ENCODE peak calls at places on chromosome 20, in five cellular contexts. C, H, D, M and V are unnamed samples.

GRCh38 chr20:7362601-7363000 is 577.7 kb downstream of the HAO1 start:
- DNase-seq in C (no peak), H (no peak), D (no peak), M (no peak), V (no peak)

GRCh38 chr20:32230707-32231106 is 23.0 kb downstream of the POFUT1 start:
- DNase-seq in C (no peak), H (no peak), D (no peak), M (no peak), V (no peak)

GRCh38 chr20:9059931-9060330 is 9.0 kb upstream of the PLCB4 start:
- DNase-seq in C (no peak), H (no peak), D (no peak), M (peak; percentile 64), V (no peak)

GRCh38 chr20:46546293-46546692 is 4.2 kb downstream of the OCSTAMP start:
- DNase-seq in C (no peak), H (no peak), D (no peak), M (no peak), V (no peak)

GRCh38 chr20:41456341-41456740 is 89.7 kb upstream of the EMILIN3 start:
- DNase-seq in C (no peak), H (no peak), D (no peak), M (no peak), V (no peak)

GRCh38 chr20:58294497-58295455 is 14.7 kb upstream of the RAB22A start:
- DNase-seq in C (no peak), H (no peak), D (peak; percentile 16), M (no peak), V (no peak)

GRCh38 chr20:61874421-61875068 is 191.1 kb downstream of the TAF4 start:
- DNase-seq in C (no peak), H (no peak), D (peak; percentile 78), M (peak; percentile 75), V (no peak)

GRCh38 chr20:41248371-41249024 is 69.0 kb downstream of the ZHX3 start:
- DNase-seq in C (no peak), H (no peak), D (no peak), M (peak; percentile 31), V (no peak)

GRCh38 chr20:62537649-62538292 is 62.0 kb upstream of the GATA5 start:
- DNase-seq in C (no peak), H (no peak), D (peak; percentile 64), M (no peak), V (no peak)

GRCh38 chr20:10077081-10077471 is 42.3 kb downstream of the ANKEF1 start:
- DNase-seq in C (no peak), H (no peak), D (peak; percentile 85), M (no peak), V (no peak)

GRCh38 chr20:23190557-23190956 is 104.4 kb upstream of the CD93 start:
- DNase-seq in C (no peak), H (no peak), D (no peak), M (no peak), V (no peak)

GRCh38 chr20:13231031-13231752 is 10.1 kb downstream of the ISM1 start:
- DNase-seq in C (no peak), H (no peak), D (peak; percentile 60), M (peak; percentile 57), V (no peak)

GRCh38 chr20:44247676-44248419 is 740 bp downstream of the GDAP1L1 start:
- DNase-seq in C (no peak), H (no peak), D (peak; percentile 93), M (no peak), V (no peak)

GRCh38 chr20:59628171-59628570 is 23.8 kb downstream of the PHACTR3 start:
- DNase-seq in C (no peak), H (no peak), D (no peak), M (no peak), V (no peak)

GRCh38 chr20:10260316-10260715 is 41.7 kb downstream of the SNAP25 start:
- DNase-seq in C (no peak), H (no peak), D (peak; percentile 27), M (no peak), V (no peak)

GRCh38 chr20:35801865-35802264 is 30.1 kb downstream of the PHF20 start:
- DNase-seq in C (no peak), H (no peak), D (no peak), M (no peak), V (no peak)

GRCh38 chr20:56359212-56360132 is 698 bp downstream of the FAM210B start:
- DNase-seq in C (peak; percentile 19), H (no peak), D (peak; percentile 54), M (peak; percentile 78), V (no peak)

GRCh38 chr20:21684671-21685070 is 20.8 kb upstream of the PAX1 start:
- DNase-seq in C (no peak), H (no peak), D (peak; percentile 63), M (no peak), V (no peak)

GRCh38 chr20:41293269-41294037 is 24.1 kb downstream of the ZHX3 start:
- DNase-seq in C (no peak), H (no peak), D (no peak), M (no peak), V (no peak)

GRCh38 chr20:24787621-24788020 is 161.4 kb upstream of the CST7 start:
- DNase-seq in C (no peak), H (no peak), D (no peak), M (no peak), V (no peak)

GRCh38 chr20:40754372-40754943 is 65.4 kb upstream of the MAFB start:
- DNase-seq in C (no peak), H (no peak), D (no peak), M (no peak), V (no peak)

GRCh38 chr20:36856691-36857635 is 19.0 kb upstream of the TLDC2 start:
- DNase-seq in C (no peak), H (no peak), D (no peak), M (peak; percentile 32), V (no peak)

GRCh38 chr20:63238491-63239126 is 2.9 kb downstream of the BIRC7 start:
- DNase-seq in C (no peak), H (no peak), D (no peak), M (no peak), V (no peak)

GRCh38 chr20:58669287-58670006 is 18.4 kb downstream of the STX16 start:
- DNase-seq in C (no peak), H (no peak), D (peak; percentile 94), M (no peak), V (no peak)

GRCh38 chr20:63544958-63545516 is 2.5 kb downstream of the SRMS start:
- DNase-seq in C (no peak), H (no peak), D (no peak), M (peak; percentile 97), V (no peak)

GRCh38 chr20:61764471-61765020 is 301.1 kb downstream of the TAF4 start:
- DNase-seq in C (no peak), H (no peak), D (no peak), M (no peak), V (no peak)

GRCh38 chr20:20084296-20084752 is 32.0 kb downstream of the CFAP61 start:
- DNase-seq in C (no peak), H (no peak), D (no peak), M (no peak), V (no peak)

GRCh38 chr20:57656252-57656820 is 36.1 kb upstream of the ZBP1 start:
- DNase-seq in C (peak; percentile 4), H (no peak), D (no peak), M (no peak), V (no peak)

GRCh38 chr20:45968081-45968671 is 3.8 kb downstream of the ZNF335 start:
- DNase-seq in C (no peak), H (no peak), D (no peak), M (no peak), V (no peak)

GRCh38 chr20:58651823-58652605 is 931 bp downstream of the STX16 start:
- DNase-seq in C (peak; percentile 71), H (peak; percentile 37), D (peak; percentile 97), M (peak; percentile 65), V (peak; percentile 88)

GRCh38 chr20:17960927-17961599 is 7.5 kb downstream of the SNX5 start:
- DNase-seq in C (no peak), H (no peak), D (no peak), M (no peak), V (no peak)

GRCh38 chr20:63107449-63108200 is 100.9 kb upstream of the BHLHE23 start:
- DNase-seq in C (no peak), H (no peak), D (no peak), M (no peak), V (no peak)

GRCh38 chr20:63483834-63484233 is 11.4 kb upstream of the KCNQ2 start:
- DNase-seq in C (no peak), H (no peak), D (peak; percentile 71), M (no peak), V (no peak)

GRCh38 chr20:3898639-3899038 is 9.5 kb downstream of the PANK2 start:
- DNase-seq in C (no peak), H (no peak), D (no peak), M (peak; percentile 17), V (no peak)
- H3K36me3 ChIP-seq in C (no peaks in the 10 kb centered on the region), H (peaks cover 10% of the 10 kb centered on the region), D (peaks cover 7% of the 10 kb centered on the region), M (peaks cover 23% of the 10 kb centered on the region), V (peaks cover 5% of the 10 kb centered on the region)

GRCh38 chr20:2537101-2537500 is 728 bp downstream of the TMC2 start:
- DNase-seq in C (no peak), H (no peak), D (no peak), M (no peak), V (no peak)

GRCh38 chr20:2535711-2536561 is 437 bp upstream of the TMC2 start:
- DNase-seq in C (no peak), H (no peak), D (no peak), M (no peak), V (no peak)

GRCh38 chr20:2538931-2539330 is 2.6 kb downstream of the TMC2 start:
- DNase-seq in C (no peak), H (no peak), D (no peak), M (no peak), V (no peak)

GRCh38 chr20:2538356-2538755 is 2.0 kb downstream of the TMC2 start:
- DNase-seq in C (no peak), H (no peak), D (no peak), M (no peak), V (no peak)

DNA sequence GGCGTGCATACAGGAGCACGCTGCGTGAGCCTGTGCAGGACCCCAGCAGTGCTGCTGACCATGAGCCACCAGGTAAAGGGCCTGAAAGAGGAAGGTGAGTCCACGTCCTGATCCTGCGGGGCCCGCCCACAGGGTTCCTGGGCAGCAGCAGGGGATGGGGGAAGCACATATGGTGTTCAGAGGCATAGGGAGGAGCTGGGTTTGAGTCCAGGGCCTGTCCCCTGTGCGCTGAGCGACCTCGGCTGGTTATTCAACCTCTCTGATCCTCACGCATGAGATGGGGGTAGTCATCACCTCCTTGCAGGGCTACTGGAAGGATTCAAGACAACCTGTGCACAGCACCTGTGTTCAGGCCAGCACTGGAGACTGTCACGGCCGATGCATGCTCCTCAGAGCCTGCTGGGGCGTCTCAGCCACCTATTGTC is at the start of gene TMC2:
- DNase-seq in C (no peak), H (no peak), D (no peak), M (no peak), V (no peak)
- H3K27me3 ChIP-seq in C (no peaks in the 10 kb centered on the region), H (no peaks in the 10 kb centered on the region), D (no peaks in the 10 kb centered on the region), M (peaks cover 96% of the 10 kb centered on the region), V (peaks cover 3% of the 10 kb centered on the region)

DNA sequence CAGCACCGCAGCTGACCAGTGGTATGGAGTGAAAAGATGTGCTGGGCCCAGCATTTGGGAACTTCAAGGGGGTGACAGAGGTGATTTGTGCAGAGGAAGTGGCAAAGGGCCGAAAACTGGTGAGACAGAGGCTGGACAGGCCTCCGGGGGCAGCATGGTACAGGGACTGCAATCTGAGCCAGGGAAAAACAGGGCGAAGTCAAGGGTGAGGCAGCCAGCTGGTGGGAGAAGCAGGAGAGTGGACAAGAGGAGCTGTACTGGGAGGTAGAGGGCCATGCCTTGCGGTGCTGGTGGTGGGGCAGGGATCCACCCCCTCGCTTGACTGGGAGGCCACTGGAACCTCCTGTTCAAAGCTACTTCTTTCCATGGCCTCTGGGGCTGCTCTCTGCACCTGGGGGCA is 7.3 kb upstream of the GFRA4 start:
- DNase-seq in C (no peak), H (no peak), D (peak; percentile 44), M (peak; percentile 17), V (no peak)
- TF ChIP-seq CTCF in C (no peak), H (no peak), D (peak; percentile 50), M (no peak), V (no peak)

GRCh38 chr20:48656661-48657211 is 171.1 kb downstream of the PREX1 start:
- DNase-seq in C (no peak), H (no peak), D (peak; percentile 78), M (peak; percentile 77), V (no peak)
- H3K36me3 ChIP-seq in C (no peaks in the 10 kb centered on the region), H (peaks cover 57% of the 10 kb centered on the region), D (peaks cover 3% of the 10 kb centered on the region), M (no peaks in the 10 kb centered on the region), V (peaks cover 61% of the 10 kb centered on the region)